ENCODE peak calls at places on chromosomes 3 and 15, in eight cellular contexts. P, K, F, D, N, O, V and L are unnamed samples.

GRCh38 chr15:90291679-90292356 is 26.3 kb downstream of the NGRN start:
- DNase-seq in P (peak; percentile 69), K (peak; percentile 58), F (no peak), D (peak; percentile 43), N (no peak), O (no peak), V (peak; percentile 55), L (peak; percentile 64)

GRCh38 chr3:127368186-127369032 is 80.6 kb upstream of the PRR20G start:
- DNase-seq in P (no peak), K (no peak), F (no peak), D (no peak), N (no peak), O (no peak), V (no peak), L (no peak)

GRCh38 chr15:77335298-77335697 is 84.6 kb downstream of the PEAK1 start:
- DNase-seq in P (no peak), K (no peak), F (no peak), D (no peak), N (peak; percentile 19), O (no peak), V (no peak), L (no peak)

GRCh38 chr3:135970500-135971116 is 5.1 kb downstream of the PPP2R3A start:
- DNase-seq in P (no peak), K (no peak), F (no peak), D (no peak), N (no peak), O (no peak), V (peak; percentile 58), L (no peak)

GRCh38 chr15:96336643-96337353 is 6.3 kb downstream of the NR2F2 start:
- DNase-seq in P (no peak), K (no peak), F (no peak), D (no peak), N (no peak), O (no peak), V (peak; percentile 57), L (no peak)

GRCh38 chr15:98865397-98866339 is 141.9 kb downstream of the PGPEP1L start:
- DNase-seq in P (peak; percentile 80), K (peak; percentile 78), F (peak; percentile 75), D (no peak), N (peak; percentile 73), O (peak; percentile 79), V (peak; percentile 74), L (peak; percentile 79)

GRCh38 chr3:128282392-128283196 is 129.3 kb downstream of the EEFSEC start:
- DNase-seq in P (no peak), K (no peak), F (peak; percentile 73), D (no peak), N (peak; percentile 81), O (peak; percentile 90), V (no peak), L (peak; percentile 90)

GRCh38 chr15:32100286-32100685 is 70.0 kb downstream of the CHRNA7 start:
- DNase-seq in P (no peak), K (no peak), F (no peak), D (no peak), N (no peak), O (no peak), V (no peak), L (no peak)

GRCh38 chr3:13296662-13297061 is 123.5 kb downstream of the NUP210 start:
- DNase-seq in P (no peak), K (no peak), F (no peak), D (no peak), N (no peak), O (no peak), V (no peak), L (no peak)
- H3K4me1 ChIP-seq in P (no peaks in the 10 kb centered on the region), K (peaks cover 6% of the 10 kb centered on the region), F (no peaks in the 10 kb centered on the region), D (peaks cover 6% of the 10 kb centered on the region), N (no peaks in the 10 kb centered on the region), O (no peaks in the 10 kb centered on the region), V (peaks cover 8% of the 10 kb centered on the region), L (no peaks in the 10 kb centered on the region)

GRCh38 chr3:12495749-12496452 is 11.6 kb downstream of the TSEN2 start:
- DNase-seq in P (no peak), K (no peak), F (no peak), D (no peak), N (no peak), O (no peak), V (no peak), L (no peak)
- TF ChIP-seq CTCF in P (no peak), K (no peak), F (no peak), D (no peak), N (no peak), O (no peak), V (peak; percentile 59), L (no peak)

DNA sequence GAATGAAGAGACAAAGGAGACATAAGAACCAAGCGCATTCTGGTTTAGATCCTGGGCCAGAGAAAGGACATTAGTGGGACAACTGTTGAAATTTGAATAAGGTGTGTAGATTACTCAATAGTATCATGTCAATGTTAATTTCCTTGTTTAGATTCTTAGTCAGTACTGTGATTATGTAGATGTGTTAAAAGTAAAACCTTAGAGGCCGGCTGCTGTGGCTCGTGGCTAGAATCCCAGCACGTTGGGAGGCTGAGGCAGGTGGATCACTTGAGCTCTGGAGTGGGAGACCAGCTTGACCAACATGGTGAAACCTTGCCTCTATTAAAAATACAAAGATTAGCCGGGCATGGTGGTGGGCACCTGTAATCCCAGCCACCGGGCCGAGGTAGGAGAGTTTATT is 26.7 kb downstream of the CYP8B1 start:
- DNase-seq in P (no peak), K (no peak), F (no peak), D (no peak), N (no peak), O (no peak), V (no peak), L (no peak)
- H3K4me1 ChIP-seq in P (peaks cover 4% of the 10 kb centered on the region), K (peaks cover 48% of the 10 kb centered on the region), F (no peaks in the 10 kb centered on the region), D (peaks cover 3% of the 10 kb centered on the region), N (peaks cover 5% of the 10 kb centered on the region), O (peaks cover 5% of the 10 kb centered on the region), V (no peaks in the 10 kb centered on the region), L (no peaks in the 10 kb centered on the region)

GRCh38 chr3:45042162-45042561 is 16.1 kb downstream of the CLEC3B start:
- DNase-seq in P (no peak), K (no peak), F (no peak), D (no peak), N (no peak), O (no peak), V (no peak), L (no peak)

GRCh38 chr3:45048244-45048643 is 22.1 kb downstream of the CLEC3B start:
- DNase-seq in P (no peak), K (no peak), F (no peak), D (no peak), N (no peak), O (no peak), V (no peak), L (no peak)

GRCh38 chr3:45038096-45038455 is 12.0 kb downstream of the CLEC3B start:
- DNase-seq in P (no peak), K (no peak), F (no peak), D (no peak), N (no peak), O (no peak), V (no peak), L (no peak)

GRCh38 chr3:45041666-45042065 is 15.6 kb downstream of the CLEC3B start:
- DNase-seq in P (peak; percentile 39), K (no peak), F (no peak), D (no peak), N (no peak), O (no peak), V (no peak), L (no peak)

GRCh38 chr3:45043715-45044299 is 17.7 kb downstream of the CLEC3B start:
- DNase-seq in P (no peak), K (no peak), F (no peak), D (no peak), N (peak; percentile 35), O (no peak), V (peak; percentile 78), L (no peak)
- TF ChIP-seq CTCF in P (no peak), K (no peak), F (no peak), D (peak; percentile 32), N (peak; percentile 45), O (no peak), V (peak; percentile 48), L (no peak)

GRCh38 chr15:43210172-43210745 is 10.6 kb downstream of the EPB42 start:
- DNase-seq in P (no peak), K (no peak), F (no peak), D (no peak), N (no peak), O (no peak), V (no peak), L (no peak)

GRCh38 chr15:43210807-43211206 is 10.0 kb downstream of the EPB42 start:
- DNase-seq in P (no peak), K (no peak), F (no peak), D (no peak), N (no peak), O (no peak), V (no peak), L (no peak)

GRCh38 chr15:43211336-43211735 is 9.5 kb downstream of the EPB42 start:
- DNase-seq in P (no peak), K (no peak), F (no peak), D (no peak), N (no peak), O (no peak), V (no peak), L (no peak)

GRCh38 chr15:43208052-43209002 is 12.5 kb downstream of the EPB42 start:
- DNase-seq in P (no peak), K (no peak), F (no peak), D (no peak), N (no peak), O (peak; percentile 47), V (no peak), L (no peak)

DNA sequence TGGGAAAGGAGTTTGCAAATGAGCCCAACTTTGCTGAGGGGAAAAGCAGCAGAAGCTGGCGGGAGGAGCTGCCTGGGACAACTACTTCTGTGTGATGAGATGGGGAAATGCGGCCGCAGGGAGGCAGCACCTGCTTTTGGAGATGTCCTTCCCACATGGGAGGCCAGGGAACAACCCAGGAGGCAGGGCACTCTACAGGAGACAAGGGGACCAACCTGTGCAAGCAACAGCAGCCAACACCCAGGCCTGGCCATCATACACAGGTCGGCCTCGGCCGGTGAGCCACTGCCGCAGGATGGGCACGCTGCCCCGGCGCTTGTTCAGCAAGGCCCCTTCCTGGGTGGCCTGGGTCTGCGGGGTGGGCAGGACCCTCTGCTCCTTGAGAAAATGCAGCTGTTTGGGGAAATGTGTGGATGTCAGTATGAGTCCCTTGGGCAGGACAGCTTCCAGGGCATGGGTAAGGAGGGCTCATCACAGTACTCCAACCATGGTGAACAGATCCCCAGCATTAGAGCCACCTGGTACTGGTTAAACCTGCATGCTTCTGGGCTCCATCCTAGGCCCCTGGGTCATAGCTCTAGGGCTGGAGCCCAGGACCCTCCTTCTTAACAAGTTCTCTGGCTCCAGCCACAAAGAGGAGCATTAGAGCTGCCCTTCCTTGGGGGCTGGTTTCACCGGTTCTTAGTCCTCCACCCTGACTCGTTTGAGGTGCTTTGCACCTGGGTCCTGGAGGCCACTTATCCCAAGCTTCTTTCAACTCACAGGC is 11.6 kb downstream of the EPB42 start:
- DNase-seq in P (no peak), K (no peak), F (no peak), D (peak; percentile 54), N (no peak), O (peak; percentile 14), V (no peak), L (no peak)
- H3K4me1 ChIP-seq in P (no peaks in the 10 kb centered on the region), K (no peaks in the 10 kb centered on the region), F (no peaks in the 10 kb centered on the region), D (no peaks in the 10 kb centered on the region), N (no peaks in the 10 kb centered on the region), O (no peaks in the 10 kb centered on the region), V (peaks cover 3% of the 10 kb centered on the region), L (no peaks in the 10 kb centered on the region)